ENCODE peak calls at places on chromosomes 3 and 15, in nine cellular contexts. O, D, R, F, Q, L, U, M and C are unnamed samples.

GRCh38 chr3:17175187-17175839 is 290.6 kb downstream of the PLCL2 start:
- DNase-seq in M (no peak), D (no peak), F (peak), Q (peak), O (no peak), L (no peak), U (no peak), R (no peak), C (no peak)

GRCh38 chr15:73962409-73962808 is 29.7 kb downstream of the STOML1 start:
- DNase-seq in M (no peak), F (no peak), L (no peak), U (no peak), R (no peak), Q (no peak), O (no peak), D (no peak), C (no peak)

GRCh38 chr15:39801641-39802309 is 19.1 kb upstream of the FSIP1 start:
- DNase-seq in F (peak), L (peak), O (peak), M (no peak), U (no peak), R (peak), D (no peak), Q (no peak), C (peak)

GRCh38 chr3:69143055-69143454 is 20.7 kb upstream of the LMOD3 start:
- DNase-seq in M (no peak), L (no peak), Q (no peak), U (no peak), R (no peak), O (no peak), F (no peak), D (no peak), C (no peak)

GRCh38 chr15:29451201-29451781 is 181.7 kb upstream of the NSMCE3 start:
- DNase-seq in D (no peak), Q (no peak), O (peak), M (peak), R (no peak), F (no peak), L (no peak), U (no peak), C (no peak)

GRCh38 chr15:52071570-52071969 is 41.0 kb downstream of the BCL2L10 start:
- DNase-seq in Q (no peak), M (no peak), D (no peak), F (peak), U (no peak), R (no peak), L (no peak), O (no peak), C (peak)

GRCh38 chr3:81716870-81717509 is 44.5 kb downstream of the GBE1 start:
- DNase-seq in U (peak), D (no peak), M (no peak), R (no peak), Q (peak), L (no peak), O (no peak), F (no peak), C (peak)

GRCh38 chr3:74423867-74424266 is 190.6 kb downstream of the CNTN3 start:
- DNase-seq in F (no peak), D (no peak), Q (no peak), U (no peak), R (no peak), O (no peak), M (no peak), L (no peak), C (no peak)

GRCh38 chr3:112061152-112061551 is 25.0 kb upstream of the C3orf52 start:
- DNase-seq in O (no peak), F (no peak), L (no peak), D (no peak), R (no peak), M (no peak), U (no peak), Q (peak), C (no peak)

GRCh38 chr3:3699816-3700633 is 99.2 kb upstream of the LRRN1 start:
- DNase-seq in L (no peak), R (no peak), U (no peak), D (no peak), M (no peak), Q (no peak), F (no peak), O (no peak), C (peak)

GRCh38 chr3:130894130-130894872 is 417 bp downstream of the ATP2C1 start:
- DNase-seq in M (peak), U (peak), L (peak), Q (no peak), D (peak), O (peak), R (peak), F (peak), C (peak)

GRCh38 chr3:36597422-36597821 is 166.9 kb downstream of the DCLK3 start:
- DNase-seq in O (no peak), U (no peak), R (no peak), M (no peak), Q (peak), F (peak), D (no peak), L (no peak), C (no peak)

GRCh38 chr15:72784233-72784876 is 797 bp upstream of the ADPGK start:
- DNase-seq in R (peak), U (no peak), L (peak), O (peak), D (no peak), F (peak), M (peak), Q (peak), C (peak)

GRCh38 chr3:3184876-3185275 is 5.4 kb upstream of the CRBN start:
- DNase-seq in D (no peak), Q (no peak), R (no peak), O (no peak), L (no peak), F (no peak), U (no peak), M (no peak), C (no peak)

GRCh38 chr15:100809151-100809550 is 70.5 kb upstream of the ALDH1A3 start:
- DNase-seq in O (no peak), Q (no peak), L (no peak), D (no peak), F (no peak), M (no peak), U (no peak), R (no peak), C (no peak)

GRCh38 chr15:80773122-80773551 is 6.0 kb upstream of the CEMIP start:
- DNase-seq in D (no peak), F (no peak), L (no peak), Q (peak), R (no peak), U (no peak), M (no peak), O (no peak), C (no peak)

GRCh38 chr15:67941643-67942315 is 101.9 kb upstream of the RNU6-1 start:
- DNase-seq in Q (peak), O (no peak), M (no peak), D (no peak), U (no peak), F (peak), R (no peak), L (no peak), C (peak)

GRCh38 chr3:106097817-106098410 is 229.1 kb upstream of the CBLB start:
- DNase-seq in M (no peak), O (no peak), L (no peak), D (no peak), R (no peak), Q (peak), U (no peak), F (no peak), C (no peak)

GRCh38 chr15:27579738-27580137 is 519.4 kb downstream of the OCA2 start:
- DNase-seq in M (no peak), O (no peak), R (no peak), L (no peak), F (no peak), Q (no peak), U (no peak), D (no peak), C (no peak)

GRCh38 chr15:68518046-68518445 is 60.7 kb upstream of the CORO2B start:
- DNase-seq in M (no peak), Q (no peak), D (no peak), F (no peak), U (no peak), L (no peak), O (no peak), R (no peak), C (no peak)

GRCh38 chr15:77607111-77607893 is 25.4 kb downstream of the LINGO1 start:
- DNase-seq in M (no peak), U (peak), Q (peak), L (no peak), D (no peak), R (no peak), O (no peak), F (no peak), C (no peak)

GRCh38 chr3:124965413-124965812 is 30.9 kb upstream of the MUC13 start:
- DNase-seq in D (no peak), R (no peak), M (no peak), O (peak), F (no peak), U (no peak), L (no peak), Q (peak), C (no peak)

GRCh38 chr15:33584797-33585196 is 274.0 kb downstream of the RYR3 start:
- DNase-seq in D (no peak), F (peak), U (no peak), R (no peak), M (no peak), O (no peak), Q (peak), L (no peak), C (no peak)

GRCh38 chr3:98855811-98856400 is 45.6 kb downstream of the DCBLD2 start:
- DNase-seq in U (no peak), L (no peak), M (no peak), Q (peak), D (no peak), R (no peak), F (peak), O (no peak), C (no peak)

GRCh38 chr3:36656873-36657272 is 107.5 kb downstream of the DCLK3 start:
- DNase-seq in L (no peak), M (no peak), F (no peak), U (no peak), O (no peak), R (no peak), Q (no peak), D (no peak), C (no peak)

GRCh38 chr3:141959921-141960554 is 83.6 kb downstream of the ATP1B3 start:
- DNase-seq in L (no peak), U (no peak), F (peak), Q (peak), M (no peak), D (no peak), O (no peak), R (no peak), C (no peak)

GRCh38 chr3:119673875-119674274 is 3.3 kb downstream of the COX17 start:
- DNase-seq in L (no peak), U (no peak), F (no peak), M (no peak), Q (no peak), R (no peak), O (no peak), D (no peak), C (no peak)

GRCh38 chr15:59976480-59976879 is 27.6 kb upstream of the FOXB1 start:
- DNase-seq in M (no peak), Q (no peak), R (no peak), F (no peak), L (peak), D (no peak), U (no peak), O (peak), C (no peak)

GRCh38 chr15:71951134-71951533 is 140.8 kb downstream of the NR2E3 start:
- DNase-seq in M (no peak), R (no peak), Q (peak), D (no peak), U (no peak), F (no peak), L (no peak), O (no peak), C (no peak)

GRCh38 chr15:62503451-62503850 is 338.4 kb upstream of the C2CD4B start:
- DNase-seq in O (peak), L (no peak), Q (no peak), R (no peak), D (no peak), F (no peak), U (no peak), M (no peak), C (peak)

DNA sequence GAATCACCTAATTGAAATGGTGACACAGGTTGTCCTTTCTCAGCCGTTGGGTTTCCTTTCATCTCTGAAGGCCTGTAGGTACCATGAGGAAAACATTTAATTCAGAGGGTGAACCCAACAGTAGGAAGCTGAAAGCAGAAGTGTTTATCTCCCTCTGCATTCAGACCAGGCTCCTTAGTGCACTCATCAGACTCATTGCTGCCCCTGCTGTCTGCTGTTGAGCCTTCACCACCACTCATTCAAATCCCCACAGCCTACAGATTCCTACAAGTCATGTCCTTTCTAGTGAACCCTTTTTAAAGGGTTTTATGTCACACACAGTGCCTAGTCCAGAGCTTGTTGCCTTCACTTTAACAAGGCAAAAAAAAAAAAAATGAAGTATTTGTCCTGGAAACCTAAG is 13.4 kb downstream of the WDR48 start:
- DNase-seq in R (peak), M (no peak), D (no peak), L (peak), O (peak), Q (peak), F (peak), U (no peak), C (peak)
- TF ChIP-seq CTCF in R (peak), M (peak), D (peak), L (peak), O (peak), Q (peak), F (peak), U (peak), C (peak)

GRCh38 chr3:153291052-153291689 is 129.1 kb downstream of the RAP2B start:
- DNase-seq in L (peak), R (no peak), F (peak), M (no peak), O (peak), D (no peak), Q (no peak), U (no peak), C (peak)
- TF ChIP-seq CTCF in L (peak), R (peak), F (peak), M (peak), O (no peak), D (peak), Q (peak), U (peak), C (peak)

GRCh38 chr3:127253491-127253890 is 34.4 kb downstream of the PRR20G start:
- DNase-seq in F (no peak), M (no peak), R (no peak), D (no peak), L (no peak), Q (no peak), O (no peak), U (no peak), C (no peak)

GRCh38 chr3:127255516-127255915 is 32.3 kb downstream of the PRR20G start:
- DNase-seq in F (no peak), Q (no peak), O (no peak), R (no peak), D (no peak), U (no peak), M (no peak), L (no peak), C (no peak)

GRCh38 chr3:127256138-127256537 is 31.7 kb downstream of the PRR20G start:
- DNase-seq in O (no peak), M (no peak), R (no peak), F (no peak), Q (no peak), U (no peak), D (no peak), L (no peak), C (no peak)

GRCh38 chr3:127254001-127254400 is 33.8 kb downstream of the PRR20G start:
- DNase-seq in M (no peak), R (no peak), D (no peak), L (no peak), U (no peak), Q (no peak), O (no peak), F (no peak), C (no peak)

GRCh38 chr3:127254730-127255129 is 33.1 kb downstream of the PRR20G start:
- DNase-seq in D (no peak), M (no peak), L (peak), F (peak), Q (no peak), O (peak), U (no peak), R (peak), C (peak)
- TF ChIP-seq CTCF in D (peak), M (peak), L (peak), F (peak), Q (peak), O (peak), U (no peak), R (peak), C (peak)

GRCh38 chr15:75720297-75720696 is 7.6 kb upstream of the CSPG4 start:
- DNase-seq in D (no peak), M (no peak), U (no peak), F (no peak), R (no peak), L (no peak), Q (no peak), O (no peak), C (no peak)

GRCh38 chr15:75721923-75722870 is 9.5 kb upstream of the CSPG4 start:
- DNase-seq in F (no peak), R (no peak), L (no peak), M (no peak), U (peak), Q (no peak), D (no peak), O (no peak), C (no peak)

GRCh38 chr15:75721462-75721922 is 8.8 kb upstream of the CSPG4 start:
- DNase-seq in O (no peak), R (no peak), L (no peak), U (no peak), M (no peak), F (no peak), D (no peak), Q (no peak), C (no peak)

GRCh38 chr15:75723171-75723846 is 10.7 kb upstream of the CSPG4 start:
- DNase-seq in Q (no peak), D (no peak), M (no peak), U (no peak), O (no peak), L (no peak), F (peak), R (no peak), C (no peak)

GRCh38 chr15:75720787-75721461 is 8.3 kb upstream of the CSPG4 start:
- DNase-seq in R (peak), F (peak), O (peak), D (no peak), M (no peak), L (peak), Q (no peak), U (no peak), C (peak)
- TF ChIP-seq CTCF in R (peak), F (peak), O (peak), D (peak), M (peak), L (peak), Q (no peak), U (peak), C (peak)

GRCh38 chr15:44788748-44789147 is 52.4 kb downstream of the TRIM69 start:
- DNase-seq in Q (no peak), D (no peak), L (no peak), M (no peak), R (no peak), F (no peak), U (no peak), O (no peak), C (no peak)
- TF ChIP-seq CTCF in Q (no peak), D (no peak), L (no peak), M (no peak), R (no peak), F (no peak), U (no peak), O (no peak), C (no peak)

DNA sequence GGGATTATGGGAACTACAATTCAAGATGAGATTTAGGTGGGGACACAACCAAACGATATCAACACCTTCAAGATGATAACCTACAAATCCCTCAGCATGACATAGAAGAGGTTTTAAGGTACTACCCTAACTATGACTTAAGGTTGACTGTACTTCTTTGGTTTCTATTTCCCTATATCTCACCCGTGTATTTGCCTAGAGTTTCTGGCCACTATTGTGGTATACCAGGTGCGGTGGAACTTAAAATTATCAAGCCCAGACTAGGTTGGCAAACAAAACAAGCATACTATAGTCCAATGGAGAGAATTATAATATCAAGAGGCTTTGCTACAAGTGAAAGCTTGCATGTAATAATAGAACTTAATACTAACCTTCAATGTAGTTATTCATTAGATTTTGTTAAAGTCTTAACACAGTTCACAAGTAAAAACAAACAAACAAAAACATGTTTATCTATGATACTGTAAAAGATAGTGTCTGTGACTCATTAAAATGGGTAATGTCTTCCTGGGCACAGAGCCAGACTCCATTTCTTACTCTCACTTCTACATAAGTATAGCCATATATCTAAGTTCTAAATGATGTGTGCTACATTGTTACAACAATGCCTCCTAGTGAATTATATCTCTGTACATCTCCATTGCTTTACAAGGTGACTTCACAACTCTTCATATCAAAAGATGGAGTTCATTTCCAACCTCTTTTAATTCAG is 479.1 kb downstream of the ZBBX start:
- DNase-seq in O (no peak), M (no peak), L (no peak), Q (no peak), R (no peak), F (no peak), U (no peak), D (no peak), C (no peak)
- TF ChIP-seq CTCF in O (no peak), M (no peak), L (no peak), Q (no peak), R (no peak), F (no peak), U (no peak), D (no peak), C (no peak)

GRCh38 chr15:69794643-69795461 is 302.9 kb downstream of the TLE3 start:
- DNase-seq in L (no peak), R (no peak), U (no peak), Q (peak), M (no peak), D (no peak), F (peak), O (no peak), C (peak)

GRCh38 chr15:69793783-69794451 is 303.8 kb downstream of the TLE3 start:
- DNase-seq in M (no peak), U (no peak), L (no peak), O (no peak), R (no peak), F (no peak), Q (no peak), D (no peak), C (no peak)

GRCh38 chr15:69797051-69797595 is 300.6 kb downstream of the TLE3 start:
- DNase-seq in D (no peak), F (no peak), M (no peak), Q (no peak), U (no peak), R (no peak), L (no peak), O (no peak), C (no peak)

GRCh38 chr15:69797615-69798014 is 300.1 kb downstream of the TLE3 start:
- DNase-seq in Q (no peak), L (no peak), O (no peak), D (no peak), R (no peak), F (no peak), M (no peak), U (no peak), C (no peak)

DNA sequence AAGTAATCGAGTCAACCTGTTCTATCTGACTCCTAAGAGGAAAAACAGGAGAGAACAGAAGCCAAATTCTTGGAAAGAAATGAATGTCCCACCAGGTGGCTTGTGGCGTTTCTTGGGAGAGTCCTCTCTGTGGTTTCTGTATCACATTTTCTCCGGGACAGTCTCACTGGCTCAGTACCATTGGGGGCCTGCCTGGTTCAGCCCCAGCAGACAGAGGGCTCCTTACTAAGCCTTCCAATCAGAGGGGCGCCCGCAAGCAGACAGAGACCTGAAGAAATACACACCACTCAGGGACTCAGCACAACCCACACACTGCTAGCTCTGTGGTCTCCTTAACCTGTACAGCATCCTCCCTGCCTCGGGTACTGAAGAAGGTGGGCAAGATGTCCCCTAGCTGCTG is 302.1 kb downstream of the TLE3 start:
- DNase-seq in O (no peak), Q (no peak), M (no peak), L (no peak), D (no peak), U (no peak), R (no peak), F (no peak), C (no peak)
- TF ChIP-seq CTCF in O (no peak), Q (no peak), M (no peak), L (no peak), D (no peak), U (no peak), R (no peak), F (no peak), C (no peak)